ENCODE peak calls at places on chromosomes 7 and 10, in five cellular contexts. K is memory B cell; J is fibroblast of mammary gland; L is NCI-H345; E is activated CD4-positive, alpha-beta T cell treated with anti-CD3 and anti-CD28 coated beads, Interleukin-2, amount 10 ng/mL, durations not matched to agents 7 days and 5 days. Z is an unnamed sample.

GRCh38 chr7:151311294-151311864 is 30.2 kb upstream of the NUB1 start:
- DNase-seq in K (no peak), J (peak; percentile 28), L (no peak), E (peak; percentile 31), Z (no peak)

GRCh38 chr10:104331208-104331838 is 6.9 kb downstream of the ITPRIP start:
- DNase-seq in K (no peak), J (peak; percentile 81), L (peak; percentile 64), E (no peak), Z (no peak)

GRCh38 chr7:70380315-70381027 is 751.5 kb upstream of the GALNT17 start:
- DNase-seq in K (no peak), J (peak; percentile 78), L (no peak), E (no peak), Z (no peak)

GRCh38 chr7:56105508-56105907 is 768 bp downstream of the CHCHD2 start:
- DNase-seq in K (no peak), J (peak; percentile 93), L (no peak), E (peak; percentile 55), Z (no peak)

GRCh38 chr7:149725916-149726315 is 47.5 kb downstream of the ZNF467 start:
- DNase-seq in K (no peak), J (no peak), L (no peak), E (no peak), Z (no peak)

GRCh38 chr10:13331641-13332040 is 16.5 kb downstream of the SEPHS1 start:
- DNase-seq in K (no peak), J (no peak), L (no peak), E (no peak), Z (no peak)

GRCh38 chr10:18021725-18022480 is 70.2 kb downstream of the SLC39A12 start:
- DNase-seq in K (no peak), J (peak; percentile 10), L (no peak), E (no peak), Z (no peak)

GRCh38 chr10:113897693-113898618 is 43.5 kb downstream of the NHLRC2 start:
- DNase-seq in K (no peak), J (no peak), L (no peak), E (no peak), Z (no peak)

GRCh38 chr7:45881759-45882464 is 6.4 kb upstream of the IGFBP1 start:
- DNase-seq in K (no peak), J (peak; percentile 91), L (no peak), E (no peak), Z (no peak)

GRCh38 chr10:95788830-95789229 is 32.9 kb downstream of the ENTPD1 start:
- DNase-seq in K (no peak), J (peak; percentile 54), L (no peak), E (no peak), Z (no peak)

GRCh38 chr10:103154464-103155299 is 38.4 kb downstream of the NT5C2 start:
- DNase-seq in K (no peak), J (peak; percentile 22), L (no peak), E (no peak), Z (no peak)

Z was measured in COLO829.